ENCODE peak calls at places on chromosomes 3 and 15, in ten cellular contexts. P is progenitor cell of endocrine pancreas, U is spleen, F is epithelial cell of proximal tubule, N is IMR-90, H is astrocyte of the spinal cord, Q is AG04450, G is lung, R is nephron progenitor cell, B is fibroblast of lung. J is an unnamed sample.

GRCh38 chr3:173096994-173097785 is 43.8 kb downstream of the SPATA16 start:
- DNase-seq in P (no peak), U (no peak), F (no peak), N (peak), H (no peak), Q (no peak), G (no peak), R (no peak), B (no peak), J (peak)

GRCh38 chr15:72285402-72285801 is 13.0 kb upstream of the PARP6 start:
- DNase-seq in P (no peak), U (no peak), F (no peak), N (no peak), H (no peak), Q (no peak), G (no peak), R (no peak), B (no peak), J (no peak)

GRCh38 chr15:67023517-67024321 is 41.7 kb upstream of the SMAD3 start:
- DNase-seq in P (no peak), U (no peak), F (no peak), N (no peak), H (no peak), Q (no peak), G (no peak), R (no peak), B (no peak), J (no peak)

GRCh38 chr15:91922701-91923279 is 69.3 kb downstream of the SLCO3A1 start:
- DNase-seq in P (no peak), U (no peak), F (no peak), N (no peak), H (no peak), Q (no peak), G (no peak), R (no peak), B (no peak), J (no peak)

GRCh38 chr15:29812384-29812694 is 9.9 kb downstream of the TJP1 start:
- DNase-seq in P (no peak), U (no peak), F (no peak), N (peak), H (peak), Q (no peak), G (no peak), R (no peak), B (peak), J (peak)

GRCh38 chr3:179921500-179921899 is 115.2 kb downstream of the PEX5L start:
- DNase-seq in P (no peak), U (no peak), F (no peak), N (no peak), H (no peak), Q (no peak), G (no peak), R (no peak), B (no peak), J (no peak)

GRCh38 chr15:81001180-81002003 is 669 bp downstream of the TLNRD1 start:
- DNase-seq in P (peak), U (peak), F (no peak), N (peak), H (peak), Q (no peak), G (peak), R (peak), B (peak), J (no peak)

GRCh38 chr3:158794936-158795518 is 6.8 kb upstream of the MFSD1 start:
- DNase-seq in P (no peak), U (no peak), F (no peak), N (peak), H (peak), Q (no peak), G (no peak), R (no peak), B (peak), J (peak)

GRCh38 chr15:39573844-39574243 is 7.0 kb upstream of the THBS1 start:
- DNase-seq in P (no peak), U (no peak), F (no peak), N (peak), H (no peak), Q (no peak), G (no peak), R (no peak), B (peak), J (no peak)

GRCh38 chr3:171351676-171352075 is 108.5 kb downstream of the TNIK start:
- DNase-seq in P (no peak), U (no peak), F (peak), N (peak), H (peak), Q (peak), G (no peak), R (no peak), B (peak), J (peak)

GRCh38 chr15:78301813-78302212 is 2.4 kb upstream of the SKIC8 start:
- DNase-seq in P (no peak), U (no peak), F (no peak), N (no peak), H (peak), Q (no peak), G (no peak), R (no peak), B (no peak), J (no peak)

GRCh38 chr15:22257668-22258401 is 177.5 kb downstream of the OR4M2 start:
- DNase-seq in P (no peak), U (peak), F (no peak), N (no peak), H (no peak), Q (no peak), G (no peak), R (no peak), B (no peak), J (no peak)

GRCh38 chr3:60144071-60144470 is 1094.2 kb upstream of the CFAP20DC start:
- DNase-seq in P (no peak), U (no peak), F (no peak), N (no peak), H (no peak), Q (no peak), G (no peak), R (no peak), B (no peak), J (no peak)

GRCh38 chr3:185335799-185336198 is 27.1 kb upstream of the MAP3K13 start:
- DNase-seq in P (no peak), U (no peak), F (peak), N (peak), H (peak), Q (no peak), G (no peak), R (no peak), B (no peak), J (peak)

GRCh38 chr3:123802007-123802630 is 82.0 kb downstream of the MYLK start:
- DNase-seq in P (no peak), U (no peak), F (no peak), N (no peak), H (no peak), Q (no peak), G (no peak), R (no peak), B (no peak), J (no peak)

GRCh38 chr15:88863412-88863811 is 31.9 kb downstream of the HAPLN3 start:
- DNase-seq in P (no peak), U (no peak), F (no peak), N (no peak), H (no peak), Q (no peak), G (no peak), R (no peak), B (no peak), J (no peak)

GRCh38 chr3:49171775-49172500 is 540 bp downstream of the KLHDC8B start:
- DNase-seq in P (no peak), U (no peak), F (no peak), N (no peak), H (no peak), Q (no peak), G (no peak), R (no peak), B (no peak), J (no peak)

GRCh38 chr15:89685995-89686394 is 4.6 kb downstream of the PEX11A start:
- DNase-seq in P (no peak), U (no peak), F (no peak), N (no peak), H (no peak), Q (no peak), G (no peak), R (no peak), B (no peak), J (no peak)

GRCh38 chr15:81304226-81304625 is 19.7 kb downstream of the STARD5 start:
- DNase-seq in P (no peak), U (no peak), F (no peak), N (peak), H (peak), Q (no peak), G (no peak), R (no peak), B (peak), J (peak)

GRCh38 chr15:51380999-51381806 is 39.7 kb downstream of the GLDN start:
- DNase-seq in P (no peak), U (no peak), F (no peak), N (peak), H (peak), Q (peak), G (peak), R (peak), B (peak), J (peak)

GRCh38 chr15:77966540-77967290 is 110.8 kb downstream of the TBC1D2B start:
- DNase-seq in P (no peak), U (no peak), F (no peak), N (peak), H (peak), Q (peak), G (no peak), R (peak), B (peak), J (peak)

GRCh38 chr15:22887157-22887951 is 48.9 kb downstream of the NIPA2 start:
- DNase-seq in P (no peak), U (no peak), F (no peak), N (peak), H (peak), Q (peak), G (no peak), R (no peak), B (peak), J (peak)

GRCh38 chr3:30347679-30348216 is 258.7 kb upstream of the TGFBR2 start:
- DNase-seq in P (no peak), U (no peak), F (no peak), N (peak), H (peak), Q (no peak), G (no peak), R (no peak), B (peak), J (peak)

GRCh38 chr3:45716790-45717336 is 27.7 kb downstream of the SACM1L start:
- DNase-seq in P (no peak), U (no peak), F (no peak), N (peak), H (no peak), Q (no peak), G (no peak), R (no peak), B (no peak), J (peak)

GRCh38 chr3:171068658-171069057 is 42.1 kb upstream of the SLC2A2 start:
- DNase-seq in P (no peak), U (no peak), F (no peak), N (peak), H (no peak), Q (no peak), G (no peak), R (no peak), B (no peak), J (no peak)

GRCh38 chr3:62665627-62666433 is 209.4 kb downstream of the CADPS start:
- DNase-seq in P (peak), U (no peak), F (no peak), N (peak), H (peak), Q (no peak), G (peak), R (peak), B (peak), J (peak)

GRCh38 chr3:65992106-65992505 is 46.6 kb downstream of the MAGI1 start:
- DNase-seq in P (no peak), U (no peak), F (no peak), N (peak), H (no peak), Q (no peak), G (no peak), R (no peak), B (no peak), J (no peak)

GRCh38 chr3:195039180-195039843 is 231.6 kb downstream of the XXYLT1 start:
- DNase-seq in P (no peak), U (no peak), F (no peak), N (no peak), H (no peak), Q (no peak), G (no peak), R (no peak), B (no peak), J (no peak)

GRCh38 chr3:58206406-58207011 is 4.3 kb downstream of the DNASE1L3 start:
- DNase-seq in P (no peak), U (no peak), F (no peak), N (peak), H (peak), Q (no peak), G (no peak), R (no peak), B (peak), J (peak)

GRCh38 chr3:143001034-143001368 is 369 bp upstream of the U2SURP start:
- DNase-seq in P (no peak), U (peak), F (no peak), N (no peak), H (no peak), Q (no peak), G (no peak), R (no peak), B (no peak), J (no peak)

GRCh38 chr15:58159827-58160386 is 21.7 kb downstream of the AQP9 start:
- DNase-seq in P (no peak), U (no peak), F (no peak), N (no peak), H (no peak), Q (no peak), G (no peak), R (no peak), B (no peak), J (no peak)

GRCh38 chr3:59780209-59780608 is 730.4 kb upstream of the CFAP20DC start:
- DNase-seq in P (no peak), U (no peak), F (no peak), N (no peak), H (no peak), Q (no peak), G (no peak), R (no peak), B (no peak), J (no peak)

DNA sequence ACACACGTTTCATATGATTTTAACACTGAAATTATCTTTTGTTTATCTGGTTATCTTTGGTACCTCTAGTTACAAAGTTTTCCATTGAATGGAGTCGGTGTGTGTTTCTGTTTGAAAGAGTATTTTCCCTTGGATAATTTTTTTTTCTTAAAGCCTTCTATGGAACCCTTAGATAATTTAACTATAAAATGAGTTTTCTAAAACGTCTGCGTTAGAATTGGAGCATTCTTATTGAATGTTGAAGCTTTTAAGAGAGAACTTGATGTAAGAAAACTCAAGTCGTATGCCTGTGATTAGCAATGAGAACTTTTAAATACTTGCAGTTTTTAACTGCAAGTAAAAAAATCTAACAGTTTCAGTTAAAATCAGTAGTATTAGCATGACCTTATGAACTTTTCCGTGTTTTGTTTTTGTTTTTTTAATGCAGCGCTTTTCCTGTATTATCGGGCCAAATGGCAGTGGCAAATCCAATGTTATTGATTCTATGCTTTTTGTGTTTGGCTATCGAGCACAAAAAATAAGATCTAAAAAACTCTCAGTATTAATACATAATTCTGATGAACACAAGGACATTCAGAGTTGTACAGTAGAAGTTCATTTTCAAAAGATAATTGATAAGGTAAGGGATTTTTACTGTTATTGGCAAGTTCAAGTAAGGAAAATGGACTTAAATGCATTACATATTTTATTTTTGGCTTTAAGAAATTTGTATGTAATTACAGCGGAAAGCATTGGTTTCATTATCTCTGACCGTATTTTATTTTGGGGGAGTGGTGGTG is 3.0 kb downstream of the SMC4 start:
- DNase-seq in P (no peak), U (no peak), F (no peak), N (no peak), H (peak), Q (no peak), G (no peak), R (no peak), B (peak), J (no peak)
- TF ChIP-seq CTCF in P (no peak), U (no peak), F (no peak), N (no peak), H (no peak), Q (no peak), G (no peak), R (no peak), B (no peak), J (no peak)

DNA sequence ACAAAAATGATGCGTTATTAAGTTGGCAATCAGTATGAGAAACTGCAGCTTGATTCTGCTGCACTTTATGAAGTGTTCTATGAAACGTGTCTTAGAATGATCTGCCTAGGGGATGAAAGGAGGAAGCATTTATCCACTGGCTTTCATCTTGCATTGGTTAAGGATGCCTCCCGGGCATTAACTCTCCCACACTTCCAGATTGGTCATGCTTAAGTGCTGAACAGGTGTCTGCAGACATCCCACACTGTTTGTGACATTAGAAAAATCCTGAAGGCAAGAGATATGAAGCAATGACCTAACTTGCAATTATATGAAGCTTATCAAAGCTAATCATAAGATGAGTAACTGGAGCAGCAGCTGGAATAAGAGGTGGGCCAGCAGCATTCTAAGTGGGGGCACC is 437.3 kb downstream of the NSUN3 start:
- DNase-seq in P (no peak), U (no peak), F (no peak), N (no peak), H (no peak), Q (no peak), G (no peak), R (no peak), B (no peak), J (no peak)
- TF ChIP-seq CTCF in P (no peak), U (no peak), F (no peak), N (no peak), H (no peak), Q (no peak), G (no peak), R (no peak), B (no peak), J (no peak)

GRCh38 chr3:78070188-78070587 is 1030.3 kb downstream of the ROBO2 start:
- DNase-seq in P (no peak), U (no peak), F (no peak), N (no peak), H (no peak), Q (no peak), G (no peak), R (no peak), B (no peak), J (no peak)

DNA sequence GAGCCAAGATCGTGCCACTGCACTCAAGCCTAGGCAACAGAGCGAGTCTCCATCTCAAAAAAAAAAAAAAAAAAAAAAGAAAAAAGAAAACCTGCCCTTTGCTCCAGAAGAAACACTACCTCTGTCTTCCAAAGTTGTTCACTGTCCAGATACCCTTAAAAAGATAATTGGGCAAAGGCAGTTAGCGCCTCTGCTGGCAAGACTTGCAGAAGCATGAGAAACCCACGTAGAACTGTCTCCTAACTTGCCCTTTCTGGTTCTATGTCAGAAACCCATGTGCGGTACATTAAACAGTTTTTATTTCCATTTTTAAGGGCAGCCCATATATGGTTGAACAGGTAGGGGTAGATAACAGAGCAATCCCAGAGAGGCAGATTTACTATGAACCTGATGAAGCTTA is 1026.4 kb downstream of the ROBO2 start:
- DNase-seq in P (no peak), U (no peak), F (no peak), N (no peak), H (no peak), Q (no peak), G (no peak), R (no peak), B (no peak), J (no peak)
- TF ChIP-seq CTCF in P (no peak), U (no peak), F (peak), N (no peak), H (no peak), Q (no peak), G (no peak), R (no peak), B (no peak), J (peak)

GRCh38 chr3:19394946-19395345 is 246.6 kb downstream of the KCNH8 start:
- DNase-seq in P (no peak), U (no peak), F (no peak), N (no peak), H (no peak), Q (no peak), G (no peak), R (no peak), B (no peak), J (no peak)
- TF ChIP-seq CTCF in P (no peak), U (no peak), F (no peak), N (no peak), H (no peak), Q (no peak), G (no peak), R (no peak), B (no peak), J (no peak)

DNA sequence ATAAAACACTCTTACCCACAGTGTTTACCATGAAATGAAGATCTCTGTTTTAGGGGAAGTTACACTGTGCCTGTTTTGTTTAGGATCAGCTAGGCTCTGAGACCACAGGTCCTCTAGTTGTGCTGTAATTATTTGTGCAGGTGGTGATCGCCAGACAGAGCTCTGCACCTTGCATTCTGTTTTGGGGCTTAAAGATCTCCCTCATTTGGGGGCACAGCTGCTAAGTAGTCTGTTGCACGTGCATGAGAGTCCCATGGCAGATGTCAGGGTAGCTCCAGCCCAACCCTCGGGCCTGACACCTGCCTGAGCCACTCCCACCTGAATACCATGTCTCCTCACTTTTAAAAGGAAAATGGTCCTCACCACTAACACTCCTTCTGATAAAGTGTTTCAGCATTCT is 12.4 kb downstream of the C3orf20 start:
- DNase-seq in P (no peak), U (no peak), F (no peak), N (no peak), H (no peak), Q (no peak), G (no peak), R (no peak), B (no peak), J (no peak)
- TF ChIP-seq CTCF in P (no peak), U (no peak), F (no peak), N (no peak), H (no peak), Q (no peak), G (no peak), R (no peak), B (no peak), J (no peak)

GRCh38 chr15:82647045-82647834 is at the start of gene CPEB1:
- DNase-seq in P (no peak), U (no peak), F (no peak), N (peak), H (peak), Q (no peak), G (no peak), R (peak), B (peak), J (no peak)
- TF ChIP-seq CTCF in P (peak), U (no peak), F (peak), N (peak), H (peak), Q (peak), G (no peak), R (no peak), B (no peak), J (peak)

J was measured in brain microvascular endothelial cell.